ENCODE peak calls at places on chromosome 1, in six cellular contexts. J is right atrium auricular region, V is esophagus squamous epithelium, F is OCI-LY7, T is tibial nerve, O is tibial artery. N is an unnamed sample.

GRCh38 chr1:193005785-193006184 is 53.4 kb downstream of the UCHL5 start:
- DNase-seq in J (no peak), V (no peak), F (no peak), T (no peak), O (no peak), N (no peak)

GRCh38 chr1:219317762-219318353 is 144.2 kb downstream of the LYPLAL1 start:
- DNase-seq in J (no peak), V (no peak), F (peak; percentile 2), T (no peak), O (no peak), N (no peak)

GRCh38 chr1:225427249-225428065 is at the start of gene LBR:
- DNase-seq in J (no peak), V (no peak), F (no peak), T (no peak), O (no peak), N (no peak)

GRCh38 chr1:89451011-89451410 is 73.6 kb upstream of the LRRC8B start:
- DNase-seq in J (no peak), V (no peak), F (no peak), T (no peak), O (no peak), N (no peak)

GRCh38 chr1:225711236-225711937 is 58.5 kb upstream of the ENAH start:
- DNase-seq in J (no peak), V (no peak), F (no peak), T (no peak), O (no peak), N (no peak)

GRCh38 chr1:109404838-109405237 is 7.1 kb upstream of the SORT1 start:
- DNase-seq in J (no peak), V (no peak), F (no peak), T (no peak), O (no peak), N (no peak)

GRCh38 chr1:86063721-86064120 is 92.9 kb downstream of the COL24A1 start:
- DNase-seq in J (no peak), V (no peak), F (no peak), T (no peak), O (no peak), N (no peak)

GRCh38 chr1:36125129-36125991 is at the start of gene COL8A2:
- DNase-seq in J (no peak), V (no peak), F (no peak), T (no peak), O (peak; percentile 82), N (no peak)

GRCh38 chr1:36743286-36744005 is 260.7 kb upstream of the CSF3R start:
- DNase-seq in J (no peak), V (no peak), F (no peak), T (no peak), O (peak; percentile 10), N (no peak)

GRCh38 chr1:157110003-157110402 is 10.4 kb upstream of the ETV3L start:
- DNase-seq in J (no peak), V (no peak), F (no peak), T (no peak), O (peak; percentile 38), N (no peak)

GRCh38 chr1:197801684-197802083 is 26.4 kb upstream of the DENND1B start:
- DNase-seq in J (no peak), V (no peak), F (no peak), T (no peak), O (no peak), N (no peak)

GRCh38 chr1:153953859-153954365 is 4.5 kb downstream of the CRTC2 start:
- DNase-seq in J (no peak), V (no peak), F (no peak), T (no peak), O (no peak), N (no peak)

GRCh38 chr1:99573431-99574217 is 72.3 kb upstream of the PALMD start:
- DNase-seq in J (no peak), V (no peak), F (no peak), T (no peak), O (no peak), N (no peak)

GRCh38 chr1:19009882-19010321 is 53.4 kb upstream of the IFFO2 start:
- DNase-seq in J (no peak), V (no peak), F (no peak), T (no peak), O (no peak), N (no peak)

GRCh38 chr1:23601968-23602876 is 42.9 kb upstream of the ID3 start:
- DNase-seq in J (no peak), V (no peak), F (peak; percentile 57), T (no peak), O (no peak), N (no peak)

GRCh38 chr1:173162601-173163000 is 44.5 kb downstream of the TNFSF4 start:
- DNase-seq in J (no peak), V (no peak), F (no peak), T (no peak), O (no peak), N (no peak)

GRCh38 chr1:202247104-202247503 is 53.5 kb downstream of the LGR6 start:
- DNase-seq in J (no peak), V (no peak), F (no peak), T (no peak), O (no peak), N (no peak)

GRCh38 chr1:64470670-64471217 is 815 bp downstream of the CACHD1 start:
- DNase-seq in J (no peak), V (no peak), F (no peak), T (no peak), O (peak; percentile 67), N (peak; percentile 86)

GRCh38 chr1:182330303-182330702 is 61.3 kb downstream of the GLUL start:
- DNase-seq in J (peak; percentile 66), V (no peak), F (no peak), T (peak; percentile 66), O (no peak), N (no peak)

GRCh38 chr1:23394176-23394575 is 24.5 kb upstream of the ZNF436 start:
- DNase-seq in J (no peak), V (no peak), F (no peak), T (no peak), O (no peak), N (no peak)

GRCh38 chr1:62131093-62131725 is 63.4 kb upstream of the L1TD1 start:
- DNase-seq in J (no peak), V (no peak), F (peak; percentile 59), T (no peak), O (no peak), N (no peak)

GRCh38 chr1:180927348-180927747 is 14.7 kb downstream of the KIAA1614 start:
- DNase-seq in J (no peak), V (no peak), F (no peak), T (no peak), O (no peak), N (no peak)

GRCh38 chr1:21647431-21648373 is 21.5 kb downstream of the RAP1GAP start:
- DNase-seq in J (no peak), V (no peak), F (peak; percentile 57), T (no peak), O (no peak), N (no peak)

GRCh38 chr1:57736940-57737339 is 313.1 kb upstream of the DAB1 start:
- DNase-seq in J (no peak), V (no peak), F (no peak), T (no peak), O (no peak), N (peak; percentile 81)

GRCh38 chr1:54250670-54251069 is 50.7 kb downstream of the MRPL37 start:
- DNase-seq in J (no peak), V (no peak), F (no peak), T (no peak), O (no peak), N (no peak)

GRCh38 chr1:66327582-66327981 is 206.4 kb upstream of the SGIP1 start:
- DNase-seq in J (no peak), V (no peak), F (no peak), T (no peak), O (no peak), N (no peak)
- H3K4me1 ChIP-seq in J (peaks cover 19% of the 10 kb centered on the region), V (no peaks in the 10 kb centered on the region), F (peaks cover 39% of the 10 kb centered on the region), T (no peaks in the 10 kb centered on the region), O (peaks cover 24% of the 10 kb centered on the region), N (peaks cover 3% of the 10 kb centered on the region)

GRCh38 chr1:55868026-55868425 is 652.9 kb upstream of the USP24 start:
- DNase-seq in J (no peak), V (no peak), F (no peak), T (no peak), O (no peak), N (no peak)
- TF ChIP-seq CTCF in J (no peak), V (no peak), F (peak; percentile 12), T (no peak), O (no peak), N (no peak)

GRCh38 chr1:50098490-50099109 is 10.1 kb upstream of the ELAVL4 start:
- DNase-seq in J (no peak), V (no peak), F (no peak), T (no peak), O (no peak), N (no peak)

GRCh38 chr1:50095716-50096115 is 13.0 kb upstream of the ELAVL4 start:
- DNase-seq in J (no peak), V (no peak), F (no peak), T (no peak), O (no peak), N (peak; percentile 14)

GRCh38 chr1:50099654-50100053 is 9.1 kb upstream of the ELAVL4 start:
- DNase-seq in J (no peak), V (no peak), F (no peak), T (no peak), O (no peak), N (no peak)

DNA sequence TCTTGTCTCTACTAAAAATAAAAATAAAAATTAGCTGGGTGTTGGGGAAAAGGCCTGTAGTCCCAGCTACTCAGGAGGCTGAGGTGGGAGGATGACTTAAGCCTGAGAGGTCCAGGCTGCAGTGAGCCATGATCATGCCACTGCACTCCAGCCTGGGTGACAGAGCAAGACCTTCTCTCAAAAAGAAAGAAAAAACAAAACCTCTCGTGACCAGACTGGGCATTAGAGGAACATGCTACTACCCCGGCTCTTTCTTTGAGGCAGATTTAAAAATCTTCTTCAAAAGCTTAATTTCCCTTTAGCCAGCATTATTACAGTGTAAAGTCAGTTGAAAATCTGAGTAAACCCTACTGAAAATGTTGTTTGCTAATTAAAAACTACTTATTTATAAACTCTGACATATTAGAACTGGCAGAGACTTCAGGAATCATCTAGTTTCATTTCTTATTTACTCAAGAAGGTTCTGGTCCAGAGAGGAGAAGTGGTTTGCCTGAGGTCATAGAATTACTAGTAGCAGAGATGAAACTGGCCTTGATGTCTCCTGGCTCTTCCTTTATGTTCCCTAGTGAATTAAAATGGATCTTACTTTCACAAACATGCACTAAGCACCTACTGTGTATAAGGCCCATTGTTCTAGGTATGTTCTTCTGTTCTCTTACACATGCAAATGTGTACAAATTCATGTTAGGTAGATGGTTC is 11.5 kb upstream of the ELAVL4 start:
- DNase-seq in J (no peak), V (no peak), F (no peak), T (no peak), O (no peak), N (peak; percentile 3)
- H3K4me1 ChIP-seq in J (no peaks in the 10 kb centered on the region), V (no peaks in the 10 kb centered on the region), F (no peaks in the 10 kb centered on the region), T (no peaks in the 10 kb centered on the region), O (no peaks in the 10 kb centered on the region), N (no peaks in the 10 kb centered on the region)

GRCh38 chr1:3011127-3011526 is 10.1 kb upstream of the ACTRT2 start:
- DNase-seq in J (no peak), V (no peak), F (no peak), T (no peak), O (peak; percentile 56), N (no peak)

GRCh38 chr1:3011631-3012510 is 9.4 kb upstream of the ACTRT2 start:
- DNase-seq in J (no peak), V (no peak), F (no peak), T (no peak), O (peak; percentile 66), N (no peak)

GRCh38 chr1:3013371-3014038 is 7.8 kb upstream of the ACTRT2 start:
- DNase-seq in J (no peak), V (no peak), F (no peak), T (no peak), O (peak; percentile 58), N (no peak)

GRCh38 chr1:3014041-3014440 is 7.2 kb upstream of the ACTRT2 start:
- DNase-seq in J (no peak), V (no peak), F (no peak), T (no peak), O (peak; percentile 31), N (no peak)

GRCh38 chr1:3012511-3013291 is 8.6 kb upstream of the ACTRT2 start:
- DNase-seq in J (no peak), V (no peak), F (peak; percentile 25), T (peak; percentile 36), O (peak; percentile 79), N (no peak)
- TF ChIP-seq CTCF in J (peak; percentile 85), V (peak; percentile 49), F (peak; percentile 66), T (peak; percentile 49), O (peak; percentile 97), N (peak; percentile 97)